ENCODE peak calls at places on chromosomes 4 and X, in four cellular contexts. B, F, J and E are unnamed samples.

GRCh38 chr4:185928761-185929455 is 116.9 kb upstream of the SORBS2 start:
- DNase-seq in B (no peak), F (no peak), J (no peak), E (no peak)

GRCh38 chr4:121307441-121308327 is 73.1 kb downstream of the QRFPR start:
- DNase-seq in B (peak; percentile 75), F (peak; percentile 24), J (peak; percentile 73), E (peak; percentile 34)

GRCh38 chr4:6250235-6250983 is 19.2 kb upstream of the WFS1 start:
- DNase-seq in B (peak; percentile 70), F (peak; percentile 74), J (peak; percentile 74), E (peak; percentile 67)

GRCh38 chrX:24395775-24396174 is 35.3 kb downstream of the SUPT20HL1 start:
- DNase-seq in B (peak; percentile 77), F (peak; percentile 68), J (peak; percentile 76), E (peak; percentile 43)

GRCh38 chr4:82499705-82500104 is 62.1 kb downstream of the TMEM150C start:
- DNase-seq in B (no peak), F (no peak), J (no peak), E (no peak)

GRCh38 chr4:85747871-85748491 is 273.0 kb downstream of the ARHGAP24 start:
- DNase-seq in B (peak; percentile 93), F (peak; percentile 76), J (peak; percentile 70), E (peak; percentile 53)

GRCh38 chr4:152979731-152980330 is 43.7 kb downstream of the FHDC1 start:
- DNase-seq in B (no peak), F (no peak), J (no peak), E (no peak)

GRCh38 chr4:7171191-7171900 is 21.0 kb upstream of the SORCS2 start:
- DNase-seq in B (no peak), F (no peak), J (no peak), E (no peak)

GRCh38 chr4:8221476-8221875 is 22.4 kb downstream of the SH3TC1 start:
- DNase-seq in B (peak; percentile 63), F (no peak), J (peak; percentile 76), E (no peak)

GRCh38 chr4:78787392-78788004 is 11.3 kb downstream of the BMP2K start:
- DNase-seq in B (no peak), F (no peak), J (no peak), E (no peak)

GRCh38 chr4:169662226-169662625 is 41.8 kb downstream of the CLCN3 start:
- DNase-seq in B (no peak), F (peak; percentile 29), J (no peak), E (no peak)

GRCh38 chr4:95059630-95060029 is 301.9 kb downstream of the BMPR1B start:
- DNase-seq in B (peak; percentile 18), F (peak; percentile 56), J (peak; percentile 32), E (no peak)

GRCh38 chr4:64781737-64782326 is 372.6 kb upstream of the TECRL start:
- DNase-seq in B (peak; percentile 13), F (peak; percentile 71), J (peak; percentile 36), E (peak; percentile 16)

GRCh38 chr4:91958651-91959050 is 345.1 kb upstream of the GRID2 start:
- DNase-seq in B (peak; percentile 55), F (no peak), J (peak; percentile 19), E (no peak)

GRCh38 chr4:169208516-169208915 is 62.2 kb downstream of the SH3RF1 start:
- DNase-seq in B (no peak), F (no peak), J (no peak), E (no peak)

GRCh38 chrX:150408561-150408960 is 45.4 kb downstream of the MAMLD1 start:
- DNase-seq in B (no peak), F (no peak), J (no peak), E (no peak)

GRCh38 chr4:72886602-72887001 is 182.9 kb downstream of the COX18 start:
- DNase-seq in B (peak; percentile 10), F (peak; percentile 21), J (peak; percentile 0), E (no peak)

DNA sequence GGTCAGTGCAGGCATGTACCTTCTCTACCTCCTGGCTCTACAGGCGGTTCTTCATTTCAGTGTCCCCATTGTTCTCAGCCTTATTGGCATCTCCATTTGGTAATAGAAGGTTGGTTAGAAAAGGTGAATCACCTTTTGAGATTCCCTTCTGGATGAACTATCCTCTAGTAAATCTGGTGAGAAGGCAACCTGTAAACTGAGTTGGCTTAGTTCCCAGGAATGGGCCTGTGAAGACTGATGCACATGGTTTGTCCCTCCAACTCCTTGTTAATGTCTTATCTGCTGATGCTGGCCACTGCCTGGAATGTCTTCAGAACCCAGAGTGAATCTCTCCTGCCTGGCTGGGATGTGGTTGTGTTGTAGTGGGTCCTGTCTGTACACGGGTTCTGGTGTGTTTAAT is 143.4 kb upstream of the WDR1 start:
- DNase-seq in B (no peak), F (no peak), J (no peak), E (no peak)
- TF ChIP-seq EZH2 in B (no peak), F (no peak), J (no peak), E (no peak)

GRCh38 chr4:20764353-20764752 is 64.1 kb downstream of the PACRGL start:
- DNase-seq in B (peak; percentile 5), F (no peak), J (peak; percentile 3), E (no peak)

GRCh38 chr4:20761826-20762225 is 61.6 kb downstream of the PACRGL start:
- DNase-seq in B (no peak), F (no peak), J (no peak), E (no peak)

GRCh38 chr4:20760053-20760452 is 59.8 kb downstream of the PACRGL start:
- DNase-seq in B (peak; percentile 6), F (no peak), J (peak; percentile 36), E (no peak)

GRCh38 chr4:20761382-20761781 is 61.1 kb downstream of the PACRGL start:
- DNase-seq in B (no peak), F (no peak), J (no peak), E (no peak)
- TF ChIP-seq EZH2 in B (no peak), F (no peak), J (no peak), E (no peak)

GRCh38 chr4:74364649-74365491 is at the start of gene EREG:
- DNase-seq in B (peak; percentile 84), F (peak; percentile 36), J (peak; percentile 36), E (no peak)
- TF ChIP-seq EZH2 in B (no peak), F (no peak), J (no peak), E (no peak)

GRCh38 chr4:155666701-155667537 is at the start of gene GUCY1A1:
- DNase-seq in B (no peak), F (peak; percentile 61), J (peak; percentile 16), E (no peak)
- TF ChIP-seq EZH2 in B (no peak), F (no peak), J (no peak), E (no peak)